ENCODE peak calls at places on chromosomes 4 and X, in seven cellular contexts. M, X, R, N, T, G and L are unnamed samples.

GRCh38 chr4:173135241-173135847 is 33.3 kb upstream of the GALNT7 start:
- DNase-seq in M (no peak), X (no peak), R (no peak), N (no peak), T (no peak), G (peak), L (no peak)

GRCh38 chr4:151674804-151675290 is 86.0 kb downstream of the GATB start:
- DNase-seq in M (no peak), X (peak), R (no peak), N (peak), T (peak), G (peak), L (no peak)

GRCh38 chrX:13864264-13864663 is 47.4 kb upstream of the GPM6B start:
- DNase-seq in M (no peak), X (no peak), R (no peak), N (no peak), T (no peak), G (peak), L (no peak)

GRCh38 chrX:115174548-115174947 is 14.7 kb upstream of the RBMXL3 start:
- DNase-seq in M (no peak), X (no peak), R (no peak), N (no peak), T (no peak), G (peak), L (no peak)

GRCh38 chrX:129842510-129843208 is 1.0 kb downstream of the ZDHHC9 start:
- DNase-seq in M (no peak), X (peak), R (no peak), N (peak), T (peak), G (peak), L (no peak)

GRCh38 chrX:152154050-152154449 is 15.7 kb upstream of the MAGEA10 start:
- DNase-seq in M (no peak), X (no peak), R (no peak), N (no peak), T (no peak), G (no peak), L (no peak)

GRCh38 chr4:96052827-96053226 is 212.9 kb downstream of the PDHA2 start:
- DNase-seq in M (no peak), X (no peak), R (no peak), N (no peak), T (no peak), G (no peak), L (no peak)

GRCh38 chr4:5863461-5864113 is 29.3 kb downstream of the CRMP1 start:
- DNase-seq in M (peak), X (no peak), R (peak), N (no peak), T (no peak), G (peak), L (no peak)

GRCh38 chrX:1165535-1166196 is 46.8 kb downstream of the CRLF2 start:
- DNase-seq in M (peak), X (no peak), R (no peak), N (no peak), T (no peak), G (peak), L (no peak)

GRCh38 chrX:71098302-71098701 is 2.7 kb downstream of the FOXO4 start:
- DNase-seq in M (peak), X (no peak), R (peak), N (peak), T (no peak), G (peak), L (no peak)

GRCh38 chr4:59597536-59598232 is 1602.4 kb upstream of the ADGRL3 start:
- DNase-seq in M (no peak), X (no peak), R (no peak), N (no peak), T (no peak), G (peak), L (no peak)

GRCh38 chrX:12946838-12947544 is 27.9 kb upstream of the TMSB4X start:
- DNase-seq in M (peak), X (peak), R (peak), N (peak), T (peak), G (peak), L (peak)

GRCh38 chr4:168139336-168139735 is 47.0 kb downstream of the ANXA10 start:
- DNase-seq in M (no peak), X (no peak), R (no peak), N (no peak), T (no peak), G (peak), L (no peak)

GRCh38 chr4:145937990-145938611 is 522 bp downstream of the ZNF827 start:
- DNase-seq in M (no peak), X (no peak), R (peak), N (peak), T (peak), G (peak), L (no peak)

GRCh38 chr4:93841803-93842202 is 13.2 kb downstream of the ATOH1 start:
- DNase-seq in M (no peak), X (no peak), R (no peak), N (no peak), T (no peak), G (no peak), L (no peak)

GRCh38 chr4:82790060-82790660 is 8.4 kb downstream of the SCD5 start:
- DNase-seq in M (no peak), X (no peak), R (no peak), N (no peak), T (no peak), G (no peak), L (peak)

GRCh38 chr4:77600521-77601451 is 4.8 kb upstream of the CXCL13 start:
- DNase-seq in M (peak), X (peak), R (peak), N (no peak), T (peak), G (peak), L (no peak)

GRCh38 chr4:14841801-14842748 is 160.2 kb upstream of the CPEB2 start:
- DNase-seq in M (peak), X (no peak), R (no peak), N (no peak), T (no peak), G (peak), L (no peak)

GRCh38 chrX:65601530-65602281 is 65.7 kb upstream of the MSN start:
- DNase-seq in M (no peak), X (no peak), R (peak), N (peak), T (peak), G (peak), L (peak)

GRCh38 chr4:81715335-81715734 is 243.6 kb upstream of the RASGEF1B start:
- DNase-seq in M (no peak), X (no peak), R (no peak), N (no peak), T (no peak), G (no peak), L (no peak)

GRCh38 chr4:10697071-10697470 is 12.5 kb upstream of the CLNK start:
- DNase-seq in M (no peak), X (no peak), R (no peak), N (no peak), T (no peak), G (no peak), L (no peak)

GRCh38 chrX:69152398-69152797 is 12.9 kb downstream of the PJA1 start:
- DNase-seq in M (no peak), X (no peak), R (no peak), N (no peak), T (no peak), G (no peak), L (no peak)

GRCh38 chr4:29304595-29304994 is 1415.6 kb upstream of the PCDH7 start:
- DNase-seq in M (no peak), X (no peak), R (no peak), N (no peak), T (no peak), G (no peak), L (no peak)

GRCh38 chrX:110667706-110668105 is 127.9 kb downstream of the CHRDL1 start:
- DNase-seq in M (no peak), X (no peak), R (no peak), N (no peak), T (no peak), G (no peak), L (no peak)

GRCh38 chr4:123096038-123096437 is 173.6 kb upstream of the NUDT6 start:
- DNase-seq in M (no peak), X (no peak), R (no peak), N (no peak), T (no peak), G (no peak), L (no peak)

GRCh38 chr4:26937136-26937535 is 76.5 kb downstream of the STIM2 start:
- DNase-seq in M (no peak), X (no peak), R (no peak), N (no peak), T (no peak), G (no peak), L (no peak)

GRCh38 chrX:77070108-77070918 is 376.9 kb upstream of the FGF16 start:
- DNase-seq in M (no peak), X (no peak), R (no peak), N (no peak), T (no peak), G (no peak), L (no peak)

GRCh38 chr4:3344596-3344995 is 51.8 kb downstream of the RGS12 start:
- DNase-seq in M (no peak), X (no peak), R (no peak), N (no peak), T (no peak), G (no peak), L (peak)
- TF ChIP-seq CTCF in M (no peak), X (no peak), R (no peak), N (no peak), T (no peak), G (no peak), L (no peak)

GRCh38 chrX:47637546-47638195 is 7.9 kb upstream of the CFP start:
- DNase-seq in M (no peak), X (no peak), R (no peak), N (no peak), T (no peak), G (no peak), L (no peak)
- TF ChIP-seq CTCF in M (no peak), X (peak), R (no peak), N (no peak), T (no peak), G (no peak), L (no peak)

GRCh38 chr4:147513952-147514351 is 33.1 kb downstream of the EDNRA start:
- DNase-seq in M (peak), X (no peak), R (no peak), N (no peak), T (no peak), G (no peak), L (no peak)
- TF ChIP-seq CTCF in M (no peak), X (peak), R (no peak), N (no peak), T (no peak), G (peak), L (peak)

GRCh38 chr4:87047281-87047798 is 112.5 kb downstream of the AFF1 start:
- DNase-seq in M (no peak), X (no peak), R (no peak), N (no peak), T (no peak), G (no peak), L (no peak)
- TF ChIP-seq CTCF in M (no peak), X (no peak), R (no peak), N (no peak), T (no peak), G (no peak), L (no peak)

GRCh38 chrX:8870411-8870810 is 69.2 kb upstream of the FAM9A start:
- DNase-seq in M (no peak), X (no peak), R (no peak), N (no peak), T (no peak), G (no peak), L (no peak)

GRCh38 chrX:8867454-8867853 is 66.3 kb upstream of the FAM9A start:
- DNase-seq in M (no peak), X (no peak), R (no peak), N (no peak), T (no peak), G (no peak), L (no peak)

GRCh38 chrX:8869812-8870211 is 68.6 kb upstream of the FAM9A start:
- DNase-seq in M (no peak), X (no peak), R (no peak), N (no peak), T (no peak), G (no peak), L (no peak)

GRCh38 chrX:8868070-8868795 is 67.0 kb upstream of the FAM9A start:
- DNase-seq in M (peak), X (no peak), R (no peak), N (peak), T (no peak), G (peak), L (no peak)

DNA sequence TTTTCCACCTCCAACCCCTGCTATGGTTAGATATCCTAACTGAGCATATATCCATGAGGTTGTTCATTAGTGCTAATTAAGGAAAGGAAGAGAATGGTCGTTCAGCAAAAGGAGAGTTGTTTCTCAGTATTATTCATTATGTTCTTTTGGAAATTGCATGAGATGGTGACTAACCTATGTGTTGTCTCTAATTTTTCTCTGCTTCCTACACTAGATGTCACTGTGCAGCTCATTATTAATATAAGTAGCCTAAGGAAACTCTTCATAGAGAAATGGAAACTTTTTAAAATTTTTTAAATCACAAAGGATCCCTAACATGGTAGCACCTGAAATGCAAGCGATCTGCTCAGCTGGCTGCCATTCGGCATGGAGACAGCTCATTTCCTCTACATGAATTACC is 67.7 kb upstream of the FAM9A start:
- DNase-seq in M (no peak), X (no peak), R (no peak), N (no peak), T (no peak), G (peak), L (no peak)
- TF ChIP-seq CTCF in M (peak), X (no peak), R (no peak), N (peak), T (no peak), G (no peak), L (no peak)